ENCODE peak calls at places on chromosomes 3 and 15, in five cellular contexts. W, G, S, U and L are unnamed samples.

GRCh38 chr3:177800565-177800964 is 603.3 kb upstream of the TBL1XR1 start:
- ATAC-seq in G (no peak), W (no peak), U (no peak), S (no peak), L (no peak)

GRCh38 chr15:82535566-82536408 is 4.5 kb downstream of the RPS17 start:
- ATAC-seq in U (no peak), S (no peak), W (no peak), G (no peak), L (no peak)

GRCh38 chr3:48039487-48040190 is 23.4 kb upstream of the MAP4 start:
- ATAC-seq in W (no peak), U (no peak), S (no peak), G (no peak), L (peak; percentile 89)

GRCh38 chr3:178203152-178203551 is 333.1 kb upstream of the KCNMB2 start:
- ATAC-seq in W (no peak), S (no peak), U (no peak), G (no peak), L (no peak)

GRCh38 chr3:197338586-197338985 is 40.2 kb upstream of the DLG1 start:
- ATAC-seq in U (no peak), G (no peak), W (no peak), S (no peak), L (no peak)

GRCh38 chr15:79933245-79933644 is 36.4 kb upstream of the MTHFS start:
- ATAC-seq in G (no peak), U (no peak), S (no peak), W (no peak), L (no peak)

GRCh38 chr3:126573492-126574117 is 14.9 kb upstream of the C3orf22 start:
- ATAC-seq in U (no peak), W (peak; percentile 48), S (peak; percentile 14), G (no peak), L (no peak)

GRCh38 chr3:157718835-157719234 is 215.6 kb upstream of the VEPH1 start:
- ATAC-seq in S (no peak), U (no peak), W (no peak), G (no peak), L (no peak)

GRCh38 chr3:149388001-149388435 is 10.6 kb upstream of the TM4SF1 start:
- ATAC-seq in U (no peak), W (peak; percentile 42), G (no peak), S (no peak), L (peak; percentile 56)

GRCh38 chr15:77412972-77413371 is 6.9 kb downstream of the PEAK1 start:
- ATAC-seq in W (no peak), S (no peak), U (no peak), G (no peak), L (no peak)

GRCh38 chr15:45457215-45457614 is 65.3 kb downstream of the SLC30A4 start:
- ATAC-seq in U (no peak), S (no peak), G (no peak), W (peak; percentile 6), L (no peak)

GRCh38 chr3:113148814-113149213 is 62.5 kb upstream of the BOC start:
- ATAC-seq in G (no peak), U (no peak), W (no peak), S (no peak), L (no peak)

GRCh38 chr15:23881299-23881698 is 194.2 kb upstream of the NDN start:
- ATAC-seq in S (no peak), W (no peak), G (no peak), U (no peak), L (no peak)

GRCh38 chr3:127589600-127590281 is 792 bp downstream of the TPRA1 start:
- ATAC-seq in W (no peak), S (no peak), G (no peak), U (no peak), L (peak; percentile 12)

GRCh38 chr3:160185711-160186110 is 39.5 kb upstream of the C3orf80 start:
- ATAC-seq in W (no peak), G (no peak), U (no peak), S (no peak), L (no peak)

GRCh38 chr15:95669146-95669922 is 661.2 kb upstream of the NR2F2 start:
- ATAC-seq in W (no peak), G (no peak), U (no peak), S (no peak), L (peak; percentile 80)

GRCh38 chr3:99678926-99679325 is 40.5 kb downstream of the COL8A1 start:
- ATAC-seq in W (no peak), S (no peak), U (no peak), G (no peak), L (no peak)